ENCODE peak calls at places on chromosomes 1 and 21, in six cellular contexts. V is BJ, O is AG10803, M is astrocyte of the spinal cord, P is ovary, T is LNCaP clone FGC. S is an unnamed sample.

GRCh38 chr1:117093870-117094621 is 27.5 kb downstream of the TRIM45 start:
- DNase-seq in T (no peak), M (peak), O (peak), P (no peak), V (no peak), S (peak)

GRCh38 chr1:43557744-43558245 is 27.1 kb downstream of the PTPRF start:
- DNase-seq in M (no peak), T (no peak), V (no peak), O (peak), P (peak), S (no peak)

GRCh38 chr1:202010042-202011015 is at the start of gene ELF3:
- DNase-seq in M (no peak), T (peak), V (no peak), O (no peak), P (peak), S (no peak)

GRCh38 chr1:165824269-165824643 is 3.2 kb upstream of the UCK2 start:
- DNase-seq in P (no peak), T (no peak), V (no peak), M (no peak), O (no peak), S (no peak)

GRCh38 chr1:155981266-155982088 is 3.1 kb upstream of the ARHGEF2 start:
- DNase-seq in O (peak), M (no peak), T (no peak), V (no peak), P (no peak), S (no peak)

GRCh38 chr1:4880621-4881020 is 226.2 kb downstream of the AJAP1 start:
- DNase-seq in P (no peak), V (no peak), T (no peak), M (no peak), O (no peak), S (no peak)

GRCh38 chr1:193183019-193183643 is 3.3 kb downstream of the B3GALT2 start:
- DNase-seq in O (peak), T (no peak), P (no peak), V (no peak), M (peak), S (peak)

GRCh38 chr1:79749607-79750006 is 743.1 kb upstream of the ADGRL4 start:
- DNase-seq in M (no peak), P (no peak), T (no peak), O (no peak), V (no peak), S (no peak)

GRCh38 chr1:245823408-245824147 is 668.8 kb downstream of the KIF26B start:
- DNase-seq in T (no peak), O (peak), M (no peak), P (no peak), V (no peak), S (no peak)

GRCh38 chr1:222627232-222627631 is 9.3 kb downstream of the MIA3 start:
- DNase-seq in M (peak), V (no peak), P (no peak), O (peak), T (no peak), S (no peak)

GRCh38 chr1:152743371-152744145 is 14.3 kb upstream of the KPRP start:
- DNase-seq in P (no peak), T (no peak), M (no peak), O (peak), V (no peak), S (no peak)

GRCh38 chr1:155136728-155137127 is 1.1 kb downstream of the SLC50A1 start:
- DNase-seq in M (no peak), T (no peak), V (no peak), P (no peak), O (no peak), S (no peak)

GRCh38 chr1:88773540-88774150 is 89.6 kb downstream of the PKN2 start:
- DNase-seq in O (peak), M (peak), V (peak), P (no peak), T (no peak), S (peak)

GRCh38 chr1:153587314-153587713 is 21.7 kb upstream of the S100A2 start:
- DNase-seq in V (no peak), T (no peak), O (no peak), M (no peak), P (no peak), S (no peak)

GRCh38 chr1:228350179-228350742 is 56.4 kb downstream of the TRIM11 start:
- DNase-seq in P (no peak), O (no peak), M (no peak), T (no peak), V (no peak), S (no peak)

GRCh38 chr1:246113555-246114095 is 393.5 kb downstream of the SMYD3 start:
- DNase-seq in T (peak), V (no peak), O (no peak), M (no peak), P (no peak), S (no peak)

GRCh38 chr1:18182518-18183160 is 75.0 kb downstream of the IGSF21 start:
- DNase-seq in V (no peak), M (no peak), T (no peak), O (peak), P (no peak), S (no peak)

GRCh38 chr1:236502972-236503639 is 20.7 kb upstream of the LGALS8 start:
- DNase-seq in M (peak), T (no peak), O (peak), V (peak), P (no peak), S (peak)

GRCh38 chr1:29687601-29688244 is 451.4 kb downstream of the PTPRU start:
- DNase-seq in O (peak), M (peak), V (no peak), P (no peak), T (no peak), S (no peak)

GRCh38 chr1:166695115-166695514 is 144.2 kb upstream of the POGK start:
- DNase-seq in T (no peak), M (no peak), O (no peak), P (no peak), V (no peak), S (no peak)

GRCh38 chr21:35284199-35284598 is 235.1 kb upstream of the RUNX1 start:
- DNase-seq in T (no peak), V (no peak), O (peak), M (no peak), P (peak), S (no peak)

GRCh38 chr1:162074548-162074947 is 5.1 kb downstream of the NOS1AP start:
- DNase-seq in O (no peak), T (no peak), V (no peak), P (no peak), M (no peak), S (no peak)

GRCh38 chr1:115175596-115175995 is 86.3 kb upstream of the TSPAN2 start:
- DNase-seq in T (no peak), V (no peak), M (no peak), P (no peak), O (no peak), S (no peak)

GRCh38 chr21:45078371-45078770 is 4.0 kb downstream of the ADARB1 start:
- DNase-seq in V (no peak), P (no peak), T (no peak), M (no peak), O (no peak), S (no peak)

GRCh38 chr1:7574121-7575040 is 196.7 kb upstream of the VAMP3 start:
- DNase-seq in P (no peak), V (no peak), M (no peak), O (no peak), T (peak), S (no peak)

GRCh38 chr1:1401457-1402010 is 2.4 kb upstream of the CCNL2 start:
- DNase-seq in M (no peak), V (no peak), T (no peak), P (no peak), O (no peak), S (no peak)

GRCh38 chr1:1403543-1404112 is 3.5 kb downstream of the MRPL20 start:
- DNase-seq in T (no peak), P (no peak), V (no peak), M (no peak), O (no peak), S (no peak)

GRCh38 chr1:1399870-1400575 is 888 bp upstream of the CCNL2 start:
- DNase-seq in T (no peak), O (peak), M (peak), P (no peak), V (no peak), S (no peak)

GRCh38 chr1:1400576-1401456 is 1.7 kb upstream of the CCNL2 start:
- DNase-seq in P (no peak), V (no peak), O (peak), M (no peak), T (no peak), S (no peak)

DNA sequence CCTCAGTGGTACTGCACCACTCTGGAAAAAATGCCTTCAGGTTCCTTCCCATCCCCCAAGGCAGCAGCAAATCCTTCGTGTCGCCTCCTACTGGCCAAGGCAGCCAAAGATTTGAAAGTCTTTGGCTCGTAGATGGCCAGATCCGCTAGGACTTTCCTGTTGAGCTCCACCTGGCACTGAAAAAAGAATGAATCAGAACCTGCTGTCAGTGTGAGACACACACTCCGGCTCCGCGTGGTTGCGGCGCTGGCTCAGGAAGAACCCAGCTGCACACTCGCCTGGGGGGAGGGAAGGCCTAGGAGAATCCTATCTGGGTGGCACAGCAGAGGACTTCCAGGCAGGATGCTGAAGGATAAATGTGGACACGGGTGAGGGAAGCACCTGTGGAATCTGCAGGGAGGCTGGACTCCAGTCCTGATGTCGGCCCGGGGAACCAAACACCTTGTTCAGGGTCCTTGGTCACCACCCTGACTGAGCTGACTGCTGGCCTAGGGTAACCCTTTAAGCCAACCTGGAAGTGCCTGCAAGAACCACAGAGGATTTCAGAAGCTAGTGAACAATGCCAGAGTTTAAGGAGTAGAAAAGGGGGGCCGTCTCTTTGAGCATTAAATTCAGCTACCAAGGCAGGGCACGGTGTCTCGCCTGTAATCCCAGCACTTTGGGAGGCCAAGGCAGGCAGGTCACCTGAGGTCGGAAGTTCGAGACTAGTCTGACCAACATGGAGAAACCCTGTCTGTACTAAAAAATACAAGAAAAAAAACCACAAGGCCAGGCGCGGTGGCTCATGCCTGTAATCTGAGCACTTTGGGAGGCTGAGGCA is 3.2 kb upstream of the CCNL2 start:
- DNase-seq in T (peak), V (no peak), O (peak), M (peak), P (no peak), S (peak)
- TF ChIP-seq CTCF in T (peak), V (peak), O (peak), M (peak), P (no peak), S (peak)

DNA sequence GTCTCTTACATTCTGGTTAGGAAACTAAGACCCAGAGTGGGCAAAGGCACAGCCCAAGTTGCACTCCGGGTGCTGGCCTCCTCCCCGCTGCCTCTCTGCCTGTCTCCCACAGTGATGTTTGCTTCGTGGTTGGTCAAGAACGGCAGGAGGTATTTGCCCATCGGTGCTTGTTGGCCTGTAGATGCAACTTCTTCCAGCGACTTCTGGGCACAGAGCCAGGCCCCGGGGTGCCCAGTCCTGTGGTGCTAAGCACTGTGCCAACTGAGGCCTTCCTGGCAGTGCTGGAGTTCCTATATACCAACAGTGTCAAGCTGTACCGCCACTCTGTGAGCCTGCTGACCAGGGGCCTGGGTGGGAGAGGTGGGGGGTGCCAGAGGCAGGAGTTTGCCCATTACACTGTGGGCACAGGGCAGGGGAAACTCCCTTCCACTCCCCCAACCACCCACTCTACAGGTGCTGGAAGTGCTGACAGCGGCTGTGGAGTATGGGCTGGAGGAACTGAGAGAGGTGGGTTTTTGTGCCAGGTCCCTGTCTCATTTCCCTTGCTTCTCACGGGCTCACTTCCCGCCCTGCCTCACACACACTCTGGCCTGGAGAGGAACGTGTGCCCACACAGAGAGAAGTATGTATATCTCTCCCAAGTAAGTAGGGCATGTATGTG is 1.9 kb downstream of the BTBD19 start:
- DNase-seq in T (peak), M (peak), P (no peak), V (no peak), O (peak), S (no peak)
- H3K4me3 ChIP-seq in T (no peak), M (peak), P (peak), V (peak), O (peak), S (peak)

DNA sequence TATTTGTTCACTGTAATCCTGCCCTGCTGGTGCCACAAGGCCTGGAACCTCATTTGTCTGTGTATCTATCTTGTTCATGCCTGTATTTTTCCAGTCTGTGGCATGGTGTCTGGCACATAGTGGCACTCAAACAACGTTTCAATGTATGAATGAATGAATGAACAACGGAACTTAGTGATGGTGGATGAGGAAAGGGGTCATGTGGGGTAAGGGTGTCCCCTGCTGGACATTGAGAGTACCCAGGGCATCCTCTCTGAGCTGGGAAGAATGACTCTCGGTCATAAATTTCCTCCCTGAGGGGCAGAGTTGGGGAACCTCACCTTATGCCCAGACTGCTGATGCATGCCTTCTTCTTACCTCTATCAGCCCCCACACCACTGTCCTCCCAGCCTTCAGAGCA is 18.9 kb upstream of the ZNF683 start:
- DNase-seq in M (peak), V (no peak), T (no peak), O (peak), P (no peak), S (peak)
- TF ChIP-seq CTCF in M (peak), V (peak), T (peak), O (peak), P (no peak), S (peak)

DNA sequence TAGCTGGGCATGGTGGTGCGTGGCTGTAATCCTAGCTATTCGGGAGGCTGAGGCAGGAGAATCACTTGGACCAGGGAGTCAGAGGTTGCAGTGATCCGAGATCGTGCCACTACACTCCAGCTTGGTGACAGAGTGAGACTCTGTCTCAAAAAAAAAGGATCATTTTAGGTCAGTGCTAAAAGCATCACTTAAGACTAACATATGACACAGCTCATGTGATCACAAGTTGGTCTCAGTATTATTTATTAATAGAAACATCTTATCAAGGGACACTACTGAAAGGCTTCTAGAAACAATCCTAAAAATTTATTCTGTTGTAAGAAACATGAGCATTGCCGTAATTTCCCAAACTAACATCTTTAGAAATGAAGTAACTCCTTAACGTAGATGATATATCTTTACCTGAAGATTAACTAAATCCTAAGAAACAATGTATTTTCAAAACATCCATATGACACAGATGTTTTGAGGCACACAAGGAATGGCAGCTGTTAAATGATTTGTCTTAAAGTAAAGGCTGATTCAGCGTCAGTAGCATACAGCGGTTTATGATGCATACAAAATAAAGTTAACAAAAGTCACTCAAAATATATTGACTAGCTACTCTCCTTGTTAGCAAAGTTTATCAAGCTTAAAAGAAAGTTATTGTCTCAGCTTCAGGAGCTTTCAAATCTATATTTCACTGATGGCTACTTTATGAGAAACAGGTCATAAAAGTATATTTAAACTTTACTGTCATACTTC is 2.6 kb downstream of the NIBAN1 start:
- DNase-seq in P (no peak), V (no peak), T (no peak), M (no peak), O (no peak), S (no peak)
- H3K4me3 ChIP-seq in P (no peak), V (no peak), T (no peak), M (no peak), O (no peak), S (no peak)